ENCODE peak calls at places on chromosomes 7 and 10, in ten cellular contexts. G is right lobe of liver, E is gastrocnemius medialis, Y is adrenal gland, B is upper lobe of left lung, Q is suprapubic skin, L is body of pancreas, J is transverse colon, D is IMR-90, R is heart left ventricle. O is an unnamed sample. For H3K36me3, the result is how much of the 10 kb centered on the place peaks cover.

GRCh38 chr10:43294241-43294658 is 27.4 kb upstream of the RASGEF1A start:
- DNase-seq in G (no peak), E (no peak), Y (no peak), B (no peak), Q (peak), L (no peak), J (no peak), D (no peak), R (no peak), O (no peak)

GRCh38 chr10:61898435-61898778 is 3.1 kb upstream of the ARID5B start:
- DNase-seq in G (no peak), E (no peak), Y (no peak), B (no peak), Q (no peak), L (no peak), J (no peak), D (no peak), R (no peak), O (no peak)

GRCh38 chr7:149355390-149356048 is 93.5 kb downstream of the ZNF783 start:
- DNase-seq in G (no peak), E (no peak), Y (no peak), B (no peak), Q (no peak), L (no peak), J (no peak), D (no peak), R (no peak), O (no peak)

GRCh38 chr7:84372155-84372621 is 177.6 kb upstream of the SEMA3A start:
- DNase-seq in G (no peak), E (no peak), Y (no peak), B (no peak), Q (no peak), L (no peak), J (no peak), D (peak), R (no peak), O (no peak)

GRCh38 chr10:112721080-112721698 is 228.9 kb upstream of the TCF7L2 start:
- DNase-seq in G (no peak), E (no peak), Y (peak), B (no peak), Q (no peak), L (peak), J (no peak), D (peak), R (no peak), O (no peak)

GRCh38 chr7:149741629-149742028 is 31.8 kb downstream of the ZNF467 start:
- DNase-seq in G (no peak), E (peak), Y (no peak), B (no peak), Q (no peak), L (peak), J (no peak), D (no peak), R (peak), O (no peak)

GRCh38 chr7:129947001-129947400 is 5.8 kb downstream of the UBE2H start:
- DNase-seq in G (no peak), E (no peak), Y (no peak), B (no peak), Q (no peak), L (no peak), J (no peak), D (no peak), R (no peak), O (no peak)

GRCh38 chr7:151905322-151905721 is 28.4 kb upstream of the PRKAG2 start:
- DNase-seq in G (peak), E (no peak), Y (no peak), B (no peak), Q (no peak), L (no peak), J (no peak), D (no peak), R (no peak), O (no peak)

GRCh38 chr10:132931258-132931657 is 11.1 kb downstream of the CFAP46 start:
- DNase-seq in G (no peak), E (no peak), Y (no peak), B (no peak), Q (no peak), L (no peak), J (no peak), D (peak), R (no peak), O (no peak)

GRCh38 chr10:122258136-122259074 is 12.7 kb upstream of the BTBD16 start:
- DNase-seq in G (no peak), E (no peak), Y (no peak), B (peak), Q (peak), L (no peak), J (no peak), D (peak), R (no peak), O (peak)

DNA sequence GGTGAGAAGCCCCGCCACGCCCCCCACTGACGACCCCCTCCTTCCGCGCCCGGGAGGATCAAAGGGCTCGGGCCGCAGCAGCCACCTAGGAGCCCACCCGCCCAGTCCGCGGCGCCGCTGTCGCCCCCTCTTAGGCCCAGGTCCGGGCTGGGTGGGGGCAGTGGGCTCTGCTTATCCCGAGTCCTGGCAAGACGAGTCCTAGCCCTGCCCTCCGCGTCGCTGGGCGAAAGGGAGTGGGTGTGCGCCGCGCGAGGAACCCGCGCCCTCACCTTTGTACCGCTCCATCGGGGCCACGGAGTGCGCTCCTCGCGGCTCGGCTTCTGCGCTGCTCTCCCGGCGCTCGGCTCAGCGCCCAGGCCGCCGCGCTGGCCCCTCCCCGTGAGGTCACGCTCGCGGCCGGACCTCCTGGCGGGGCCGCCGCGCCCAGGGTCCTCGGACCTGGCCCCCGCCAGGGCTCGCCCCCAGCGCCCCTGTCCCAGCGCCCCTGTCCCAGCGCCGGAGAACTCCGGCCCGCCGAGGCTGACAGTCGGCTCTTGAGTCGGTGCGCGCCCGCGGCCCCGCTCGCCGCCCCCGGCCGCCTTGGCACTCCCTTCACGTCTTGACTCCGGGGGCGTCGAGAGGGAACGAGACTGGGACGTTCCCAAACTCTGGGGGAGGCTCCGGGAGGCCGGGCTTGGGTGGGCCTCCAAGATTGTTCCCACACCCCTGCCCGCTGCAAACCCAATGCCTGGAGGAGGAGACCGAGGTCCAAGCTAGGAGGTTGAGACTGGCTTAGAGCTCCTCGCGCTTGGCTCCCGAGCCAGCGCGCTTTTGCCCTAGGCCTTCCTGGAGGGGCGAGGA is at the start of gene AFAP1L2:
- DNase-seq in G (no peak), E (no peak), Y (no peak), B (no peak), Q (no peak), L (peak), J (peak), D (no peak), R (peak), O (peak)
- TF ChIP-seq POLR2A in G (no peak), E (no peak), Y (no peak), B (no peak), Q (no peak), L (peak), J (peak), D (no peak), R (no peak), O (peak)

GRCh38 chr7:74240482-74240881 is 13.7 kb downstream of the RFC2 start:
- DNase-seq in G (peak), E (no peak), Y (no peak), B (no peak), Q (no peak), L (peak), J (peak), D (no peak), R (no peak), O (no peak)

GRCh38 chr7:74246497-74246896 is 7.7 kb downstream of the RFC2 start:
- DNase-seq in G (no peak), E (no peak), Y (no peak), B (no peak), Q (no peak), L (no peak), J (no peak), D (no peak), R (no peak), O (no peak)

GRCh38 chr7:74236284-74236683 is 17.9 kb downstream of the RFC2 start:
- DNase-seq in G (no peak), E (no peak), Y (no peak), B (no peak), Q (no peak), L (no peak), J (no peak), D (no peak), R (no peak), O (no peak)

GRCh38 chr7:74242122-74242443 is 12.1 kb downstream of the RFC2 start:
- DNase-seq in G (no peak), E (no peak), Y (no peak), B (no peak), Q (no peak), L (no peak), J (no peak), D (no peak), R (no peak), O (no peak)
- H3K36me3 ChIP-seq in G (under half), E (half or more), Y (under half), B (half or more), Q (half or more), L (under half), J (under half), D (under half), R (half or more), O (under half)

DNA sequence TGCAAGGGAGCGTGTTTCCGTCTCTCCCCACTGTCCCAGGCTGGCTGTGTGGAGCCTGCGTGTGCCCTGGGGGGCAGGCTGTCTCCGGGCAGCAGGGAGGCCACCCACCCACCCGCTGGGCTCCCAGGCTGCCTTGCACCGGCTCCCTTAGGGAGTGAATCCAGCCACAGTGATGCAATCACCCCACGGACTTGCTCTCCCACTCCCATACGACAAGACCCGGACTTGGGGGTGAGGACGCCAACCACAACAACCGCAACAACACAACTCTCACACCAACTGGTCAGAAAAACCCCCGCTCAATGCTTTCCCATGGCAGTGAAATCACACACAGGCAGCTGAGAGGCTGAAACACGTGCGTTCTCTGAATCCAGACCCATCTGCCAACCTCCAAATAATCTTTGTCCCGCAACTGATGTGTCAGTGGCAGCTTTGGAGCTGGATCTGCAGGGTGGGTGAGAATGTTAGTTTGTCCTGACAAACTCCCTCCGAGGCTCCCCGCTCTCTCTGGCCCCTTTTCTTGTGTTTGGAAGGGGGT is 62.7 kb upstream of the DDC start:
- DNase-seq in G (peak), E (no peak), Y (no peak), B (no peak), Q (no peak), L (no peak), J (no peak), D (no peak), R (no peak), O (no peak)
- TF ChIP-seq POLR2A in G (no peak), E (peak), Y (no peak), B (no peak), Q (no peak), L (no peak), J (no peak), D (no peak), R (no peak), O (no peak)

DNA sequence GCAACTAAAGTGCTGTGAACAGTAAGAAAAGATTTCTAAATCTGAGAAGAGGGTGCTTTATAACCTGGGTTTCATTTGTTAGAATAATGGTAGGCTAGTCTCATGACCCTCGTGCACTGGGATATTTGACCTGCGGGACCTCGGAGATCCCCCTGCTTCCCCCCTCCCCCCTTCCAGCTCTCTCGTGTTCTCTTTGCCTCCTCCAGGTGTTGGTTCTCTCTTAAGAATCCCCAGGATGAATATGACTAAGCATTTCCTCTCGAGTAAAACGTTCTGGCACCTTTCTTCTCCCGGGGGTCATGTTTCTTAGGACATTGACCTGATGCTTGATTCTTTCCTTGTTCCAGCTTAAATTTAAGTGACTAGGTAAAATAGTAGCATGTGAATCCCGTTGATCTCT is 71.2 kb downstream of the SHH start:
- DNase-seq in G (no peak), E (no peak), Y (no peak), B (no peak), Q (no peak), L (no peak), J (no peak), D (no peak), R (no peak), O (no peak)
- H3K36me3 ChIP-seq in G (half or more), E (half or more), Y (half or more), B (under half), Q (half or more), L (under half), J (under half), D (under half), R (half or more), O (half or more)

DNA sequence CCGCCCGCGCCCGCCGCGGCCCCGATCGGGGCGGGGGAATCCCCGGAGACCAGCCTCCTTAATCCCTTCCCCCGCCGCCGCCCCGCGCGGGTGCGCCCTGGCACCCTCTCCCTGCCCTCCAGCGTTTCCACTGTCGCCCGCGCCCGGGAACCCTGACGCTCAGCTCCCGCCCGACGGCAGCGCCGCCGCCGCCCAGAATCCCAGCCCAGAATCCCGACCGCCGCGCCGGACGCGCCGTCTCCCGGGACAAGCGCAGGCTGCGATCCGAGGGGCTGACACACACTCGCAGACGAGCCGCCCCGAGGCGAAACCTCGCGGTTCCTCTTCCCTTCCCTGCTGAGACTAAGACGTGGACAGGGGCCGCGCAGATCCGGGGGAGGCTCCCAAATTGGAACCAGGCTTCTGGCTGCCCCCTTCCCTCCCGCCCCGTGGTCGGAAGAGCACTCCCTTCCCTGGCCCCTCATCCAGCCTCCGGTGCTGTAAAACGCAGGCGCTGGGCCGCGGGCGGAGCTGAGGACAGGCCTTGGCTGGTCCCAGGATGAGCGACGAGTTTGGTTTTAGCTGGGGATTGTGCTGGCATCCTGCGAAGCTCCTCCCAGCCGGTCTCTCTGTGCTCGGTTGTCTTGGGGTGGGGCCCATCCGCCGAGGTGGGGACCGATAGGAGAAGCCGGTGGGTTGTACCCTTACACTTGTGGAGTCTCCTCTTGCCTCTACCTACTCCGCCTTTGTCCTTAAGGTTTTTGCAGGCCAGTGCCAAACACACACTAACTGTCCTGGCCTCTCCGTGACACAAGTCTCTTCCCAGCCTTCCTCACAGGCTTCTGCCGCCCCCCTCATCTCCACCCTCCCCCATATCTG is 1.1 kb downstream of the MARVELD1 start:
- DNase-seq in G (peak), E (peak), Y (peak), B (peak), Q (peak), L (peak), J (peak), D (peak), R (peak), O (peak)
- TF ChIP-seq POLR2A in G (no peak), E (no peak), Y (no peak), B (no peak), Q (no peak), L (peak), J (peak), D (peak), R (no peak), O (no peak)

DNA sequence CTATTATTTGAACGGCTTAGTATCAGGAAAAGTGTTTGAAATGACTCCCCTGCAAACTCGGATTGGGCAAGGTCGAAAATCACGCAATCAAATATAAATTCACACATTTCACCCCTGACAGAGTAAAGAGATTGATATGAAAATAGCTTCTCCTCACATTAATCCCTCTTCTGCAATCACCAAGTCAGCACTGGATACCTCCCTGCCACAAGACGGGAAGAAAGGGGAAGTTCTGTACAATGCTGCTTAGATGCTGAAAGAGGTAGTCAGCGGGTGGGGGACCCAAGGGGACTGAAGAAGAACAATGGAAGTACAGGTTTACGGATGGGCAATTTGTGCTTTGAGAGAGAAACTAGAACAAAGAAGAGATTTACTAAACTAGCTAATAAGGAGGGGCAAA is 72.0 kb upstream of the ANK3 start:
- DNase-seq in G (no peak), E (no peak), Y (no peak), B (no peak), Q (no peak), L (no peak), J (no peak), D (no peak), R (no peak), O (no peak)
- H3K36me3 ChIP-seq in G (under half), E (under half), Y (under half), B (under half), Q (under half), L (under half), J (under half), D (under half), R (under half), O (under half)

GRCh38 chr7:76392531-76393115 is 16.9 kb downstream of the SSC4D start:
- DNase-seq in G (no peak), E (no peak), Y (no peak), B (no peak), Q (no peak), L (no peak), J (no peak), D (no peak), R (no peak), O (no peak)
- TF ChIP-seq POLR2A in G (no peak), E (no peak), Y (no peak), B (no peak), Q (no peak), L (no peak), J (no peak), D (no peak), R (no peak), O (no peak)

GRCh38 chr10:7792541-7792940 is 4.6 kb downstream of the ATP5F1C start:
- DNase-seq in G (no peak), E (no peak), Y (no peak), B (no peak), Q (no peak), L (no peak), J (no peak), D (no peak), R (no peak), O (no peak)

GRCh38 chr10:7794627-7795026 is 6.7 kb downstream of the ATP5F1C start:
- DNase-seq in G (no peak), E (no peak), Y (no peak), B (no peak), Q (no peak), L (no peak), J (no peak), D (no peak), R (no peak), O (no peak)

GRCh38 chr10:7795605-7796004 is 7.6 kb downstream of the ATP5F1C start:
- DNase-seq in G (no peak), E (no peak), Y (peak), B (no peak), Q (no peak), L (peak), J (no peak), D (peak), R (no peak), O (no peak)

DNA sequence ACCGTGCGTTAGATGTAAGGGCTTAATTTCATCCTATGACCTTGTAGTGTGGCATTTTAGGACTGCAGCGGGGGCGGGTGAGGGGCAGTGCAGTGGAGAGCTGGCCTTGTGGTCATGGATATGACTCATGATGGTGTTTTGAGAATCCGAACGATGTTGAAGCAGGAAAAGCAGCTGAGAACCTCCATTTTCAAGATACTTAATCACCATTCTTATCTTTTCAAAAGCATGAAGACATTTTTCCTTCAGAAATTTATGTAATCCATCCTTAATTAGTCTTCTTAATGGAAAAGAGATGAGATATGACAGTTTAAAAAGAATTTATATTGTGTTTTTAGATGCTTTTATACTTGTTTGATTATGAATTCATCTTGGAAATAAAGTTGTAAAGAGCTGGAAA is 9.6 kb downstream of the ATP5F1C start:
- DNase-seq in G (no peak), E (peak), Y (peak), B (no peak), Q (no peak), L (peak), J (no peak), D (peak), R (peak), O (no peak)
- H3K36me3 ChIP-seq in G (half or more), E (under half), Y (half or more), B (half or more), Q (half or more), L (under half), J (under half), D (under half), R (half or more), O (under half)